ENCODE peak calls at places on chromosomes 12 and 14, in four cellular contexts. I is GM12878, F is WTC11, S is K562. X is an unnamed sample.

GRCh38 chr12:107351716-107352115 is 258.4 kb upstream of the CRY1 start:
- DNase-seq in F (no peak), I (no peak), S (no peak), X (no peak)

GRCh38 chr14:26290007-26290530 is 307.8 kb downstream of the NOVA1 start:
- DNase-seq in I (no peak), F (no peak), S (no peak), X (no peak)

GRCh38 chr14:100408350-100409015 is 85.3 kb downstream of the SLC25A47 start:
- DNase-seq in F (no peak), S (peak; percentile 81), I (no peak), X (no peak)

GRCh38 chr14:56120091-56120632 is 2.0 kb downstream of the PELI2 start:
- DNase-seq in F (no peak), S (no peak), I (no peak), X (no peak)

GRCh38 chr12:97404549-97404948 is 58.1 kb upstream of the RMST start:
- DNase-seq in F (peak; percentile 65), S (peak; percentile 11), I (peak; percentile 23), X (peak; percentile 51)

GRCh38 chr14:55327179-55327578 is 56.0 kb downstream of the FBXO34 start:
- DNase-seq in F (no peak), S (no peak), I (no peak), X (no peak)

GRCh38 chr12:108838194-108839010 is 19.0 kb downstream of the SSH1 start:
- DNase-seq in F (peak; percentile 32), I (peak; percentile 91), S (peak; percentile 89), X (peak; percentile 80)

GRCh38 chr12:109153711-109154434 is 37.5 kb downstream of the ACACB start:
- DNase-seq in F (peak; percentile 32), S (peak; percentile 46), I (no peak), X (peak; percentile 49)

GRCh38 chr14:77470192-77470870 is 12.4 kb downstream of the AHSA1 start:
- DNase-seq in F (no peak), I (no peak), S (no peak), X (no peak)

GRCh38 chr12:124390442-124391116 is 95.7 kb downstream of the RFLNA start:
- DNase-seq in F (no peak), S (no peak), I (peak; percentile 23), X (no peak)

GRCh38 chr12:46538976-46539375 is 166.4 kb upstream of the SLC38A2 start:
- DNase-seq in I (no peak), F (no peak), S (no peak), X (no peak)

GRCh38 chr14:53306926-53307325 is 153.8 kb upstream of the DDHD1 start:
- DNase-seq in I (no peak), F (no peak), S (no peak), X (peak; percentile 16)

GRCh38 chr12:57340104-57340503 is 89.1 kb upstream of the STAC3 start:
- DNase-seq in I (no peak), S (peak; percentile 36), F (no peak), X (no peak)

GRCh38 chr14:65290830-65291229 is 121.7 kb upstream of the FUT8 start:
- DNase-seq in S (no peak), F (no peak), I (no peak), X (peak; percentile 68)

GRCh38 chr14:96164861-96165490 is 39.7 kb upstream of the BDKRB2 start:
- DNase-seq in F (no peak), I (no peak), S (no peak), X (no peak)

GRCh38 chr14:77316872-77317271 is 3.8 kb downstream of the POMT2 start:
- DNase-seq in F (no peak), S (no peak), I (no peak), X (no peak)

GRCh38 chr14:54692261-54692861 is 125.4 kb downstream of the SAMD4A start:
- DNase-seq in I (no peak), S (no peak), F (no peak), X (no peak)

GRCh38 chr12:130041983-130042812 is 120.1 kb upstream of the FZD10 start:
- DNase-seq in F (peak; percentile 68), S (peak; percentile 29), I (no peak), X (no peak)

GRCh38 chr14:98947911-98948595 is 323.9 kb downstream of the BCL11B start:
- DNase-seq in F (no peak), I (no peak), S (no peak), X (no peak)
- TF ChIP-seq ETV6 in F (no peak), I (no peak), S (no peak), X (no peak)

GRCh38 chr14:28375295-28375694 is 391.3 kb upstream of the FOXG1 start:
- DNase-seq in I (no peak), S (no peak), F (peak; percentile 51), X (no peak)
- TF ChIP-seq ETV6 in I (no peak), S (no peak), F (no peak), X (no peak)

DNA sequence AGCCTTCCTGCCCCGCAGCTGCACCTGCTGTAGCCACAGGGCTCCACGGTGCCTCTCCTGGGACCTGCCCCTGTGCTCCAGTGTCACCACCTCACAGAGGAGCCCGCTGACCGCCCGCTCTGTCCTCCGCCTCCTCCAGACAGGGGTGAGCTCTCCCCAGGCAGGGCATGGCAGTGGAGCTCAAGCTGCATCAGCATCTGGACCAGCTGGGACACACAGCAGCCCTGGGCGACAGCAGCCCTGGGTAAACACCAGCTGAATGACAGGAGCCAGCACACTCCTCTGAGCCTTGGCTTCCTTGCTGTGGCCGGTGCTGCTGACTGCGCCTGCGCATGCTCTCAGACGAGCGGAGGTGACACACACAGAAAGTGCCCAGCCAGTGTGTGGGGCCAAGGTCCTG is 22.0 kb downstream of the CHGA start:
- DNase-seq in F (no peak), I (no peak), S (no peak), X (no peak)
- TF ChIP-seq ETV6 in F (no peak), I (no peak), S (no peak), X (no peak)

DNA sequence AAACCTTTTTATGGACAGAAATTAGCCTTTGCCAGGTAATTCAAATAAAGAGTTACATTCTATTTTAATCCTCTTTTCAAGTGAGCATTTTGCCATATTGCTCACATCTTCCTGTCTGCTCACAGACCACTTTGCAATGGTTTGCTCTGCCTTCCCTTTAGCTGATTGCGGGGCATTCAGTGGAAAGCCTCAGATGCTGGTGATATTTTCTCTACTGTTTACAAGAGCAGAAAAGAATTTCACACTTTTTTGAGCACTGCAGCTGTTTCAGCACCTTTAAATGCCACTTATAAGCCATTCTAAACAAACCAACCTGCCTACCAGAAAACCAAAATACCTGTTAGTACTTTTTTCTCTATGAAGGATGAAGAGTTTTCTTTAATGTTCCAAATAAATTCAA is 195.7 kb upstream of the LRIG3 start:
- DNase-seq in I (no peak), F (no peak), S (no peak), X (no peak)
- TF ChIP-seq ETV6 in I (no peak), F (no peak), S (no peak), X (no peak)

GRCh38 chr14:104460920-104461651 is 118.5 kb upstream of the C14orf180 start:
- DNase-seq in F (peak; percentile 72), I (no peak), S (no peak), X (no peak)

GRCh38 chr14:104465482-104466390 is 113.8 kb upstream of the C14orf180 start:
- DNase-seq in I (no peak), S (no peak), F (no peak), X (no peak)

GRCh38 chr14:104461676-104462443 is 117.7 kb upstream of the C14orf180 start:
- DNase-seq in S (no peak), I (no peak), F (no peak), X (no peak)

GRCh38 chr14:104464907-104465306 is 114.7 kb upstream of the C14orf180 start:
- DNase-seq in S (no peak), F (no peak), I (no peak), X (no peak)

GRCh38 chr14:104462651-104463630 is 116.6 kb upstream of the C14orf180 start:
- DNase-seq in I (no peak), F (no peak), S (no peak), X (no peak)
- TF ChIP-seq ETV6 in I (no peak), F (no peak), S (no peak), X (no peak)

DNA sequence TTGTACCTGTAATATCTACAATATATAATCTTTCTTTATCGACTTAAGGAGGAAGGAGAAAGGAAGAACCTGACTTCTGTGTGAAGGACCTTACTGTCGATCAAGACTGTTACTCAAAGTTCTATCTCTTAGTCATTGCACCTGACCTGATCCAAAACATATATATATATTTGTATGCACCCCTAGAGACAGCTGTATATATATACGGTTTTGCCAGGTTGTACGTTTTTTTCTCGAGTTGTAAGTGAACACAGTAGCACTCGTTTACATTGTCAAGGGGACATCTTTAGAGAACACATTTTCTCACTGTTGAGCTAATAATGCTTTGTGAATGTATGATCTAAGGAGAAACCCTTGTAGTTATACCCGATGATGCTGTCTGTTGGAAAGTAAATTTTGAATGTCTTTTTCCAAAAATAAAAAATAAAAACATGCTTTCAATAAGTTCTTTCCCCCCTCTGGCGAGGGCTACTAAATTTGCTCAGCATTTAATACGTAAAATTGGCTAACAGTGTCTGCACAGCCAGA is 536 bp upstream of the SLC35E3 start:
- DNase-seq in S (no peak), F (no peak), I (no peak), X (no peak)
- TF ChIP-seq ETV6 in S (no peak), F (no peak), I (no peak), X (no peak)

GRCh38 chr12:53506450-53506785 is 866 bp downstream of the NPFF start:
- DNase-seq in S (no peak), I (no peak), F (no peak), X (no peak)

GRCh38 chr12:53505555-53506449 is 1.5 kb downstream of the NPFF start:
- DNase-seq in I (no peak), S (no peak), F (no peak), X (no peak)

GRCh38 chr12:53510181-53510812 is 3.0 kb upstream of the NPFF start:
- DNase-seq in I (no peak), F (no peak), S (no peak), X (no peak)

GRCh38 chr12:53506881-53507719 is at the start of gene NPFF:
- DNase-seq in S (no peak), F (no peak), I (no peak), X (no peak)

DNA sequence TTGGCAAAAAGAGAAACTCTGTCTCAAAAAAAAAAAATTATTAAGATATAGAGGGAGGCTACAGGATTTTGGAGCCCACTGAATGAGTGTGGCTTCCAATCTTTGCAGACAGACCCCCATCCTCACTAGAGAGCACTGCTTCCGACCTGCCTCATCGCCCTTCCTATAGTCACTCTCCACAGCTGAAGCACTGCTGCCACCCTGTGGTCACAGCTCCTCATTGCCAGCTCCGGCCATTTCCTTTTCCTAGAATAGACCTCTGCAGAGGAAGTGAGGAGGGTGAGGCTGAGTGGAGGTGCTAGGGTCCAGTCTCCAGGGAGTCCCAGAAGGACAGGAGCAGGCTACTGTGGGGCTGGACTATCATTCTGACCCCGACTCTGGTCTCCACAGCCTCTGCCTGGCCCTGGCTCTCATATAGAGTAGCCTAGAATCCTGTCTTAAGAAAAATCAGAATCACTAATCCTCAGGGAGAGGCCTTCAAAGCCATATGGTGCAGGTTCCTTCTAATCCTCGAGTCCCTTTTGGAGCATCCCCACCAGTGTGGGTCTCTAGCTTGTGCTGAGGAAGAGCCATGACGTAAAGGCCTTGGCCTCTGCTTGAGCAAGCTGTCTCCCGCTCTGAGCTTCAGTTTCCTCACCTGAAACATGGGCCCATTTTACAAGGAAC is 1.4 kb upstream of the NPFF start:
- DNase-seq in F (peak; percentile 94), S (peak; percentile 90), I (peak; percentile 60), X (peak; percentile 72)
- TF ChIP-seq ETV6 in F (no peak), S (peak; percentile 26), I (no peak), X (no peak)

GRCh38 chr12:116975779-116976393 is 65.1 kb downstream of the FBXW8 start:
- DNase-seq in S (no peak), F (no peak), I (no peak), X (no peak)
- TF ChIP-seq ETV6 in S (no peak), F (no peak), I (no peak), X (no peak)